ENCODE peak calls at places on chromosomes 11 and 22, in nine cellular contexts. C, J, A, U, Z, S, V, M and P are unnamed samples.

GRCh38 chr11:48170840-48171233 is 45.8 kb upstream of the OR4B1 start:
- DNase-seq in C (peak), J (no peak), A (no peak), U (no peak), Z (no peak), S (no peak), V (no peak), M (no peak), P (no peak)

GRCh38 chr11:42465613-42466012 is 846.2 kb upstream of the API5 start:
- DNase-seq in C (no peak), J (no peak), A (no peak), U (no peak), Z (no peak), S (no peak), V (no peak), M (no peak), P (no peak)

GRCh38 chr11:12164061-12165014 is 53.9 kb downstream of the MICAL2 start:
- DNase-seq in C (peak), J (no peak), A (no peak), U (no peak), Z (no peak), S (peak), V (no peak), M (peak), P (no peak)

GRCh38 chr22:25488244-25489020 is 76.0 kb upstream of the GRK3 start:
- DNase-seq in C (peak), J (peak), A (no peak), U (peak), Z (peak), S (no peak), V (peak), M (peak), P (peak)

GRCh38 chr11:44434191-44434590 is 124.3 kb upstream of the ALX4 start:
- DNase-seq in C (no peak), J (no peak), A (no peak), U (no peak), Z (no peak), S (peak), V (no peak), M (no peak), P (no peak)

GRCh38 chr11:102791271-102792036 is 6.5 kb downstream of the MMP1 start:
- DNase-seq in C (no peak), J (no peak), A (no peak), U (no peak), Z (no peak), S (no peak), V (no peak), M (no peak), P (no peak)

GRCh38 chr11:34203377-34203801 is 98.0 kb downstream of the NAT10 start:
- DNase-seq in C (no peak), J (no peak), A (no peak), U (no peak), Z (no peak), S (no peak), V (no peak), M (no peak), P (no peak)

GRCh38 chr22:32204211-32204855 is 540 bp downstream of the RFPL2 start:
- DNase-seq in C (no peak), J (no peak), A (no peak), U (no peak), Z (no peak), S (peak), V (no peak), M (no peak), P (no peak)

GRCh38 chr11:113176561-113176960 is 137.8 kb upstream of the TTC12 start:
- DNase-seq in C (no peak), J (no peak), A (no peak), U (no peak), Z (no peak), S (no peak), V (no peak), M (no peak), P (no peak)

GRCh38 chr11:6237271-6237670 is 1.6 kb upstream of the CNGA4 start:
- DNase-seq in C (no peak), J (no peak), A (no peak), U (no peak), Z (no peak), S (no peak), V (no peak), M (no peak), P (no peak)

GRCh38 chr11:127789887-127790286 is 789.3 kb upstream of the KIRREL3 start:
- DNase-seq in C (no peak), J (no peak), A (peak), U (no peak), Z (no peak), S (peak), V (no peak), M (no peak), P (no peak)

GRCh38 chr22:40791241-40791640 is 27.9 kb downstream of the SLC25A17 start:
- DNase-seq in C (no peak), J (no peak), A (no peak), U (no peak), Z (no peak), S (no peak), V (no peak), M (no peak), P (no peak)
- H3K27ac ChIP-seq in C (no peak), J (no peak), A (no peak), U (no peak), Z (no peak), S (no peak), V (no peak), M (no peak), P (no peak)

GRCh38 chr22:19488884-19489843 is 9.4 kb downstream of the CDC45 start:
- DNase-seq in C (no peak), J (no peak), A (no peak), U (no peak), Z (no peak), S (no peak), V (no peak), M (no peak), P (no peak)
- H3K27ac ChIP-seq in C (no peak), J (no peak), A (no peak), U (no peak), Z (no peak), S (no peak), V (no peak), M (no peak), P (no peak)

DNA sequence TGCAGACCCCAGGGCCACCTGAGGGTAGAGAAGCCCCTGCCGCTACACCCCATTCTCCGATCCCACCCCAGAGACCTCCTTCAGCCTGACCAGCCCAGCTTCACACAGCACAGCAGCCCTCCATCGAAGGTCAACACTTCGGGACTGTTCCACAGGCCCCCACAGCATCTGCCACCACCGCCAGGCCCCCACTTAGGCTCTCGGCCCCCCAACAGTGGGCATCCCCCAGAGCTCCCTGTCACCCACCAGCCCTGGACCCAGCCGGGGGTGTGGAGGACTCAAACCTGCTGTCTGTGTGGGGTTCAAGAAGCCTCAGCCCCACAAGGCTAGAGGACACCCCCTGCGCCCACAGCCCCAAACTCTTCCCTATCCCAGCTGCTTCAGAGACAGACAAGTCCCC is 6.2 kb downstream of the SBF1 start:
- DNase-seq in C (no peak), J (no peak), A (no peak), U (no peak), Z (no peak), S (no peak), V (no peak), M (no peak), P (no peak)
- H3K27ac ChIP-seq in C (no peak), J (no peak), A (peak), U (no peak), Z (no peak), S (no peak), V (no peak), M (peak), P (no peak)

GRCh38 chr11:131980878-131981668 is 610.7 kb downstream of the NTM start:
- DNase-seq in C (no peak), J (no peak), A (no peak), U (no peak), Z (no peak), S (no peak), V (no peak), M (no peak), P (no peak)
- H3K27ac ChIP-seq in C (no peak), J (no peak), A (no peak), U (no peak), Z (no peak), S (no peak), V (no peak), M (no peak), P (no peak)

GRCh38 chr11:2672553-2673249 is 27.1 kb downstream of the KCNQ1OT1 start:
- DNase-seq in C (no peak), J (no peak), A (no peak), U (no peak), Z (peak), S (peak), V (no peak), M (peak), P (peak)
- H3K27ac ChIP-seq in C (no peak), J (no peak), A (no peak), U (no peak), Z (peak), S (no peak), V (no peak), M (no peak), P (no peak)

GRCh38 chr11:64799256-64799924 is 3.6 kb downstream of the MAP4K2 start:
- DNase-seq in C (peak), J (no peak), A (no peak), U (no peak), Z (no peak), S (no peak), V (no peak), M (no peak), P (peak)
- H3K27ac ChIP-seq in C (no peak), J (no peak), A (no peak), U (peak), Z (no peak), S (no peak), V (no peak), M (peak), P (no peak)

GRCh38 chr11:100716848-100717247 is 29.8 kb downstream of the ARHGAP42 start:
- DNase-seq in C (no peak), J (no peak), A (no peak), U (no peak), Z (no peak), S (no peak), V (no peak), M (no peak), P (no peak)

GRCh38 chr11:100715163-100715792 is 28.2 kb downstream of the ARHGAP42 start:
- DNase-seq in C (no peak), J (no peak), A (no peak), U (no peak), Z (no peak), S (no peak), V (no peak), M (no peak), P (no peak)

GRCh38 chr11:100719809-100720221 is 32.7 kb downstream of the ARHGAP42 start:
- DNase-seq in C (peak), J (no peak), A (no peak), U (no peak), Z (peak), S (peak), V (peak), M (no peak), P (peak)

GRCh38 chr11:100719362-100719761 is 32.3 kb downstream of the ARHGAP42 start:
- DNase-seq in C (no peak), J (no peak), A (no peak), U (no peak), Z (no peak), S (peak), V (peak), M (no peak), P (no peak)
- H3K27ac ChIP-seq in C (no peak), J (peak), A (no peak), U (peak), Z (peak), S (peak), V (no peak), M (peak), P (peak)

DNA sequence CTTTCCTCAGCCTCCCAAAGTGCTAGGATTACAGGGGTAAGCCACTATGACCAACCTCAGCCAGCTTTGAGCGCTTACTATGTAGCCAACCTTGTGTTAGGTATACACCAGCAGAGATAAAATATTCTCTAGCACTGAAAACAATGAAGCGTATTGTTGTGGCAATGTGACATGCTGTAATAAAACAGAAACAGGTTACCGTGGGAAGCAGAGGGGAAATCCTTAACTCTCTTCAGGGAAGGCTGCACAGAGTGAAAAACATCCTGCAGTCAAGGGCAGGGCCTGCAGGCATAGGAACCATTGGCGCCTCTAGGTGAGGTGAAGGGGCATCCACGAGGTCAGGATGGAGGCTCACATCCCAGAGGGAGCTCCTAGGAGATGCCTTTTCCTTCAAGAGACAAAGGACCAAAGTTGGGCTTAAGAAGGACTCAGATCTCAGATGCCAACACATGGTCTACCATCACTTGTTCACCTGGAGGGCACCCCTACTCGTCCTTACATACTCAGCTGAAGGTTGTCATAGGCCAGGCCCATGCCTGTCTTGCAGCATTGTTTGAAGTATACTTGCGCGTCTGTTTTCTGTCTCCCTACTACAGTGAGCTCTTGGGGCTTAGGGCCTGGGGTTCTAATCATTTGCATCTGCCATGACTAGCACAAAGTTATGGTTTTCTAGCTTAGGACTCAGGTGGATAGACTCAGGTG is 7.9 kb downstream of the POLD4 start:
- DNase-seq in C (no peak), J (no peak), A (no peak), U (no peak), Z (no peak), S (no peak), V (no peak), M (no peak), P (no peak)
- H3K27ac ChIP-seq in C (no peak), J (peak), A (no peak), U (no peak), Z (peak), S (no peak), V (no peak), M (peak), P (no peak)